ENCODE peak calls at places on chromosomes 16 and 17, in six cellular contexts. J is H1, F is HepG2, Q is SK-N-SH, L is GM12878, H is K562. D is an unnamed sample.

GRCh38 chr17:80264048-80264792 is 3.6 kb downstream of the RNF213 start:
- DNase-seq in J (no peak), F (no peak), Q (no peak), L (no peak), H (no peak), D (no peak)

GRCh38 chr17:32461498-32461852 is 17.2 kb downstream of the PSMD11 start:
- DNase-seq in J (no peak), F (no peak), Q (no peak), L (no peak), H (no peak), D (no peak)

GRCh38 chr16:79185681-79186080 is 414.9 kb downstream of the MAF start:
- DNase-seq in J (no peak), F (no peak), Q (no peak), L (no peak), H (no peak), D (no peak)

GRCh38 chr17:65115721-65116312 is 21.4 kb upstream of the RGS9 start:
- DNase-seq in J (no peak), F (no peak), Q (no peak), L (no peak), H (no peak), D (no peak)

GRCh38 chr16:22874394-22874793 is 60.4 kb downstream of the HS3ST2 start:
- DNase-seq in J (no peak), F (no peak), Q (no peak), L (no peak), H (no peak), D (no peak)

GRCh38 chr17:1039511-1040215 is 42.7 kb downstream of the TIMM22 start:
- DNase-seq in J (no peak), F (no peak), Q (no peak), L (no peak), H (no peak), D (no peak)

GRCh38 chr17:58525239-58525638 is 10.8 kb upstream of the MTMR4 start:
- DNase-seq in J (no peak), F (no peak), Q (no peak), L (no peak), H (no peak), D (no peak)

GRCh38 chr16:54504372-54504771 is 217.8 kb upstream of the IRX3 start:
- DNase-seq in J (no peak), F (no peak), Q (no peak), L (no peak), H (no peak), D (no peak)

GRCh38 chr16:57138281-57138935 is 46.0 kb downstream of the CPNE2 start:
- DNase-seq in J (no peak), F (no peak), Q (peak; percentile 12), L (no peak), H (no peak), D (no peak)

GRCh38 chr17:7843536-7844291 is 9.7 kb downstream of the KDM6B start:
- DNase-seq in J (peak; percentile 93), F (peak; percentile 85), Q (peak; percentile 84), L (peak; percentile 70), H (peak; percentile 85), D (no peak)

GRCh38 chr17:37708616-37709212 is 36.1 kb downstream of the HNF1B start:
- DNase-seq in J (no peak), F (peak; percentile 97), Q (no peak), L (no peak), H (no peak), D (no peak)

GRCh38 chr16:78648517-78648916 is 549.1 kb downstream of the WWOX start:
- DNase-seq in J (no peak), F (no peak), Q (no peak), L (no peak), H (no peak), D (no peak)

GRCh38 chr17:69286257-69286656 is 40.7 kb downstream of the ABCA5 start:
- DNase-seq in J (no peak), F (no peak), Q (no peak), L (no peak), H (no peak), D (no peak)

GRCh38 chr17:38425744-38426143 is 2.5 kb upstream of the ARHGAP23 start:
- DNase-seq in J (no peak), F (no peak), Q (no peak), L (no peak), H (no peak), D (no peak)

GRCh38 chr17:2266045-2266864 is 37.3 kb downstream of the SMG6 start:
- DNase-seq in J (no peak), F (no peak), Q (no peak), L (peak; percentile 97), H (no peak), D (no peak)

GRCh38 chr17:79922161-79922569 is 82.9 kb upstream of the CBX4 start:
- DNase-seq in J (no peak), F (no peak), Q (no peak), L (no peak), H (no peak), D (no peak)

GRCh38 chr17:72222571-72222970 is 101.8 kb downstream of the SOX9 start:
- DNase-seq in J (no peak), F (no peak), Q (no peak), L (no peak), H (no peak), D (no peak)

GRCh38 chr16:82834156-82834758 is 207.5 kb downstream of the CDH13 start:
- DNase-seq in J (no peak), F (no peak), Q (no peak), L (no peak), H (no peak), D (no peak)

GRCh38 chr17:30519707-30520106 is 42.5 kb downstream of the GOSR1 start:
- DNase-seq in J (no peak), F (no peak), Q (no peak), L (no peak), H (no peak), D (no peak)

GRCh38 chr17:77782611-77783010 is 175.9 kb upstream of the TNRC6C start:
- DNase-seq in J (no peak), F (no peak), Q (no peak), L (no peak), H (no peak), D (no peak)

GRCh38 chr17:77779711-77780539 is 178.6 kb upstream of the TNRC6C start:
- DNase-seq in J (no peak), F (no peak), Q (peak; percentile 93), L (no peak), H (no peak), D (no peak)

GRCh38 chr17:77778636-77779524 is 179.6 kb upstream of the TNRC6C start:
- DNase-seq in J (no peak), F (no peak), Q (peak; percentile 96), L (no peak), H (no peak), D (no peak)

GRCh38 chr17:77783991-77784820 is 174.3 kb upstream of the TNRC6C start:
- DNase-seq in J (no peak), F (no peak), Q (no peak), L (no peak), H (no peak), D (no peak)

DNA sequence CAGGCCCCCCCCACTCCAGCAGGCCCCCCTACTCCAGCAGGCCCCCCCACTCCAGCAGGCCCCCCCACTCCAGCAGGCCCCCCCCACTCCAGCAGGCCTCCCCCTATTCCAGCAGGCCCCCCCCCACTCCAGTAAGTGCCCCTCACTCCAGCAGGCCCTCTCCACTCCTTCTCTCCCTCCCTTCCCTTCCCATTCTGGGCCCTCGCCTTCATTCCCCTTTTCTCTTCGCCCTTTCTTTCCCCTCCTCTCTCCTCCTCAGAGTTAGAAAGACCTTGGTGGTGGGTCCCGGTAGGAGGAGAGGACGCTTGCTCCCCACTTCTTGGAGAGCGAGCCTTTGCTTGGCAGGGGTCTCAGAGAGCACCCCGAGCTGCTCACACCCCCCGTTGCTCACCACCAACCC is 177.0 kb upstream of the TNRC6C start:
- DNase-seq in J (no peak), F (no peak), Q (no peak), L (no peak), H (no peak), D (no peak)
- H3K9ac ChIP-seq in J (no peak overlapping the region), F (no peak overlapping the region), Q (no peak overlapping the region), L (no peak overlapping the region), H (no peak overlapping the region), D (no peak overlapping the region)

DNA sequence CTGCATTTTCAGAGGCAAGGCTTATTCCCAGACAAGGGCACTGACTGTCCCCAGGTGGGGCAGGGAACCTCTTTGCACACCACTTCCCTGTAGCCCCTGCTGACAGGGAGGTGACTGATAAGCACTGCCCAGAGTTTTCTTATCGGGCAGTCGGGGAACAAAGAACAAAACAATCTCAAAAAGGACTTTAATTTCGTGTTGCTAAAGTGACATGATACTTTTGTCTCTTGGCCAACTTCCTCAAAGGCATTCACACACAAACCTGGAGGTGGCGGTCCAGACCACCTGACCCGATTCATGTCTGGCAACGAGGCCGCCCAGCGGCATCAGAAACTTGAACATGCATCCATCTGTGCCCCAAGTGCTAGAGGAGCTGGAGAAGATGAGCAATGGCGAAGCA is 28.9 kb downstream of the ZDHHC7 start:
- DNase-seq in J (no peak), F (no peak), Q (no peak), L (no peak), H (peak; percentile 53), D (no peak)
- TF ChIP-seq CTCF in J (peak; percentile 9), F (peak; percentile 43), Q (no peak), L (no peak), H (peak; percentile 81), D (peak; percentile 10)

GRCh38 chr16:59854846-59855439 is 1120.8 kb upstream of the GOT2 start:
- DNase-seq in J (no peak), F (no peak), Q (no peak), L (no peak), H (no peak), D (no peak)

GRCh38 chr16:59865071-59865671 is 1131.1 kb upstream of the GOT2 start:
- DNase-seq in J (no peak), F (no peak), Q (no peak), L (no peak), H (no peak), D (no peak)

GRCh38 chr16:59859606-59860402 is 1125.7 kb upstream of the GOT2 start:
- DNase-seq in J (no peak), F (no peak), Q (no peak), L (no peak), H (no peak), D (no peak)
- TF ChIP-seq YY1 in J (no peak), F (no peak), Q (no peak), L (no peak), H (no peak), D (no peak)

GRCh38 chr17:27549251-27549919 is 81.6 kb upstream of the LGALS9 start:
- DNase-seq in J (no peak), F (no peak), Q (no peak), L (no peak), H (no peak), D (no peak)

GRCh38 chr17:27545562-27546229 is 85.3 kb upstream of the LGALS9 start:
- DNase-seq in J (no peak), F (no peak), Q (no peak), L (no peak), H (peak; percentile 48), D (no peak)

GRCh38 chr17:27546624-27547300 is 84.2 kb upstream of the LGALS9 start:
- DNase-seq in J (no peak), F (no peak), Q (no peak), L (peak; percentile 66), H (no peak), D (no peak)

GRCh38 chr17:27548369-27548768 is 82.6 kb upstream of the LGALS9 start:
- DNase-seq in J (no peak), F (no peak), Q (no peak), L (no peak), H (no peak), D (no peak)

DNA sequence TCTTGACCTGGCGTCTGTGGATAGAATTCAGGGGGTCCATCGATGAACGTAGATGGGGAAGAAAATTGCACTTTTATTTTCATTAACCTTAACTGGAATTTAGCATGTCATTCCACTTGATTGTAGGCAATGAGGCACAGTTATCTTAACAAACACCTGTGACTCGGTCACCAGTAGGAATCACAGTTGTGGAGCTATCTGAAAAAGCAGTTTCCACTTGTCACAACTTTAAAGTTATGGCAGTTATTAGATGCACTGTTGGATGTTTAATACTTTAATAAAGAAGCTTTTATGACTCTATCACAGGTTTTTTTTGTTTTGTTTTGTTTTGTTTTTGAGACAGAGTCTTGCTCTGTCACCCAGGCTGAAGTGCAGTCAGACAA is 83.7 kb upstream of the LGALS9 start:
- DNase-seq in J (no peak), F (no peak), Q (no peak), L (no peak), H (peak; percentile 64), D (no peak)
- H3K9ac ChIP-seq in J (no peak overlapping the region), F (no peak overlapping the region), Q (no peak overlapping the region), L (no peak overlapping the region), H (no peak overlapping the region), D (no peak overlapping the region)

D was measured in HCT116.